ENCODE peak calls at places on chromosome 7, in six cellular contexts. T is suprapubic skin, K is fibroblast of lung, W is spleen, Z is GM13977, H is heart left ventricle. Q is an unnamed sample.

GRCh38 chr7:118907911-118908527 is 683.5 kb downstream of the ANKRD7 start:
- DNase-seq in T (no peak), K (no peak), W (no peak), Z (no peak), H (no peak), Q (no peak)

GRCh38 chr7:13651167-13651566 is 338.3 kb downstream of the ETV1 start:
- DNase-seq in T (no peak), K (no peak), W (no peak), Z (no peak), H (no peak), Q (no peak)

GRCh38 chr7:99791021-99791420 is 7.0 kb upstream of the CYP3A4 start:
- DNase-seq in T (no peak), K (peak), W (no peak), Z (no peak), H (no peak), Q (no peak)

GRCh38 chr7:102296514-102296913 is 9.8 kb downstream of the SH2B2 start:
- DNase-seq in T (no peak), K (no peak), W (no peak), Z (no peak), H (no peak), Q (no peak)

GRCh38 chr7:84510501-84510900 is 315.9 kb upstream of the SEMA3A start:
- DNase-seq in T (no peak), K (peak), W (no peak), Z (no peak), H (no peak), Q (no peak)

GRCh38 chr7:157386979-157387800 is 50.4 kb downstream of the DNAJB6 start:
- DNase-seq in T (peak), K (peak), W (peak), Z (peak), H (peak), Q (peak)

GRCh38 chr7:46972205-46972604 is 609.7 kb downstream of the TNS3 start:
- DNase-seq in T (no peak), K (peak), W (no peak), Z (no peak), H (no peak), Q (no peak)

GRCh38 chr7:24609059-24609458 is 35.8 kb downstream of the PALS2 start:
- DNase-seq in T (no peak), K (peak), W (no peak), Z (no peak), H (no peak), Q (no peak)

GRCh38 chr7:69620650-69621049 is 22.4 kb downstream of the AUTS2 start:
- DNase-seq in T (no peak), K (no peak), W (no peak), Z (no peak), H (no peak), Q (no peak)

GRCh38 chr7:149662591-149663095 is 110.7 kb downstream of the ZNF467 start:
- DNase-seq in T (no peak), K (peak), W (peak), Z (peak), H (peak), Q (peak)

GRCh38 chr7:120733835-120734234 is 124.1 kb downstream of the TSPAN12 start:
- DNase-seq in T (no peak), K (no peak), W (no peak), Z (no peak), H (no peak), Q (no peak)

GRCh38 chr7:155602156-155602555 is 42.3 kb upstream of the RBM33 start:
- DNase-seq in T (no peak), K (no peak), W (no peak), Z (no peak), H (no peak), Q (no peak)

GRCh38 chr7:121937224-121937623 is 64.3 kb downstream of the PTPRZ1 start:
- DNase-seq in T (no peak), K (no peak), W (no peak), Z (no peak), H (no peak), Q (no peak)

GRCh38 chr7:44347546-44348114 is 22.2 kb upstream of the CAMK2B start:
- DNase-seq in T (no peak), K (no peak), W (no peak), Z (no peak), H (no peak), Q (no peak)

GRCh38 chr7:44348851-44349781 is 23.7 kb upstream of the CAMK2B start:
- DNase-seq in T (no peak), K (no peak), W (no peak), Z (no peak), H (no peak), Q (no peak)

GRCh38 chr7:44353668-44354067 is 28.3 kb upstream of the CAMK2B start:
- DNase-seq in T (no peak), K (no peak), W (no peak), Z (no peak), H (no peak), Q (no peak)

GRCh38 chr7:44346063-44346462 is 20.7 kb upstream of the CAMK2B start:
- DNase-seq in T (no peak), K (no peak), W (no peak), Z (no peak), H (no peak), Q (no peak)

DNA sequence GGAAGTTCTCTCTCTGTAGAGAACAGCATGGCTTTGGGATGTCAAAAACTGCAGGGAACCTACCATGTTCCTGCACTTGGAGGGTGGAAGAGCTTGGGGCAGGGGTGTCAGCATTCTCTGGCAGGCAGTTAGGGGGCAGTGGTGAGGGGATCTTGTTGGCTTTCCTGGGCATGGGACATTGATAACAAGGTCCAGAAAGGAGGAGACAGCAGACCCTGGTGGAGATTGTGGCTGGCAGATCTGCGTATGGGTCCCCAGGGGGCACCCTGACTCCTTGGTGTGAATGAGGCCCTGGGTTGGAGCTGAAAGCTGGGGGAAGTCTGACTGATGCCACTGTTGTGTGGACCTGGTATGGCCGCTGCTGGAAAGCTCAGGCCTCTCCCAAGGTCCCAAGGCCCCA is 22.9 kb upstream of the CAMK2B start:
- DNase-seq in T (no peak), K (no peak), W (no peak), Z (peak), H (no peak), Q (peak)
- TF ChIP-seq CTCF in T (no peak), K (peak), W (no peak), Z (peak), H (peak), Q (peak)

GRCh38 chr7:128167316-128167691 is 73.8 kb upstream of the LEP start:
- DNase-seq in T (no peak), K (peak), W (no peak), Z (peak), H (no peak), Q (no peak)

GRCh38 chr7:128165927-128166420 is 75.1 kb upstream of the LEP start:
- DNase-seq in T (no peak), K (no peak), W (no peak), Z (no peak), H (no peak), Q (no peak)

GRCh38 chr7:128166603-128167315 is 74.3 kb upstream of the LEP start:
- DNase-seq in T (no peak), K (peak), W (no peak), Z (peak), H (no peak), Q (no peak)

GRCh38 chr7:128168667-128169210 is 72.3 kb upstream of the LEP start:
- DNase-seq in T (no peak), K (peak), W (no peak), Z (peak), H (no peak), Q (no peak)

DNA sequence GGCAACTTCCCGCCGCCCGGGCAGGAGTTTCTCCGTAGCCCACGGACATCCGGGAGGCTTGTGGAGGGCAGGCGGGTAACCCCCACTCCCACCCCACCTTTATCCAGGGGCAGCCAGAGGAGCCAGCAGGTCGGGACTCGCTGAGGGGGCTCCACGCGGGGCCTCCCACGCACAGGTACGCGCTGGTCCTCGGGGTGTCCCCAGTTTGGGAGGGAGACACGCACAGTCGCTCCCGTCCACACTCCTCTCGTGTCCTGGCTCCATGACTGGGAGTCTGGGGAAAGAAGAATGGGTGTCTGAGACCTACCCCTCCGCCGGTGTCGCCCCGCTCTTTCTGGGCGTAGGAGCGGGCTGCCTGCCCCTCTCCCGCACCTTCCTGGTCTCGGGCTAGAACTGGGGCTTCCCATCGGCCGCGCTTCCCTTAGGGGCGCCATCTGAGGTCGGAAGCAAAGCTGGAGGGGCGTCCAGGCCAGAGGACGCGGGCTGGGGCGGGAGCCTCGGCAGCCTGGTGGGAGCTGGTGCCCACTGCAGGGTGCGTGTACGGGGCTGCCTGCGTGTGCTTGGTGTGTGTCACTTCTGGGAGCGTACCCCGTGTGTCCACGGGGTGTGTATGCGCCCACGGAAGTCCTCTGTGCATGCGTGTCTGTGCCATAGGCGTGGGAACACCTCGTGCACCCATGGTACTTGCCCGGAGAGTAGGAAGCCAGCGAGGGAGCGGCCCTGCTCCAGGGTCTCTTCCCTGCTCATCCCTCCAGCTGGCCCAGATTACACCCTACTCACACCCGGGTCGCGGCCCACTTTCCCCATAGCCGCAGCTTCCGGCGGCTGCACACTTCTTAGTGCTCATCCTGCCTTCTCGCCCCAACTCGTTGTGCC is 73.0 kb upstream of the LEP start:
- DNase-seq in T (no peak), K (no peak), W (no peak), Z (no peak), H (no peak), Q (no peak)
- TF ChIP-seq CTCF in T (no peak), K (no peak), W (no peak), Z (no peak), H (no peak), Q (no peak)

GRCh38 chr7:147540743-147541142 is 1049.8 kb upstream of the C7orf33 start:
- DNase-seq in T (no peak), K (no peak), W (no peak), Z (no peak), H (no peak), Q (no peak)
- TF ChIP-seq CTCF in T (no peak), K (no peak), W (no peak), Z (no peak), H (no peak), Q (no peak)

GRCh38 chr7:50712527-50713356 is 70.0 kb downstream of the GRB10 start:
- DNase-seq in T (no peak), K (peak), W (no peak), Z (no peak), H (no peak), Q (no peak)
- TF ChIP-seq CTCF in T (no peak), K (peak), W (no peak), Z (no peak), H (peak), Q (no peak)

GRCh38 chr7:67723591-67723990 is 727.0 kb downstream of the TYW1 start:
- DNase-seq in T (no peak), K (no peak), W (no peak), Z (no peak), H (no peak), Q (no peak)

GRCh38 chr7:67729771-67730170 is 733.1 kb downstream of the TYW1 start:
- DNase-seq in T (no peak), K (no peak), W (no peak), Z (no peak), H (no peak), Q (no peak)

GRCh38 chr7:67725437-67725836 is 728.8 kb downstream of the TYW1 start:
- DNase-seq in T (no peak), K (no peak), W (no peak), Z (no peak), H (no peak), Q (no peak)

GRCh38 chr7:67724955-67725354 is 728.3 kb downstream of the TYW1 start:
- DNase-seq in T (no peak), K (no peak), W (no peak), Z (no peak), H (no peak), Q (no peak)

DNA sequence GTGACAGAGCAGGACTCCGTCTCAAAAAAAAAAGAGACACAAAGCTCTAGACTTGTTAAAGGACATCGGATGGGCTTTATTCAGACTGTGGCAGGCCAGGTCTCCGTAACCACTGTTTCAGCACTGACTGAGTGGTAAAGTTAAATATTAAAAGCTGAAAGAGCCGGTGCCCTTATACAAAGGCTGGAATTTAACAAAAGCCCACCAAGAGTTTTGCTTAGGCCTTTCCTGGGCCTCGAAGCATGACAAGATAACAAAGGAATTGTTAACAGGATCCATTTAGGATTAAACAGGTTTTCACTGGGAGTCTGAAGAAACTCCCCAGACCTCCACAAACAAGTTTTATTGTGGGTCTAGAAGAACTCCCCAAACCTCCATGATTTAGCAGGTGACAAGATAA is 727.8 kb downstream of the TYW1 start:
- DNase-seq in T (no peak), K (no peak), W (no peak), Z (no peak), H (no peak), Q (no peak)
- TF ChIP-seq CTCF in T (no peak), K (no peak), W (no peak), Z (no peak), H (no peak), Q (no peak)

DNA sequence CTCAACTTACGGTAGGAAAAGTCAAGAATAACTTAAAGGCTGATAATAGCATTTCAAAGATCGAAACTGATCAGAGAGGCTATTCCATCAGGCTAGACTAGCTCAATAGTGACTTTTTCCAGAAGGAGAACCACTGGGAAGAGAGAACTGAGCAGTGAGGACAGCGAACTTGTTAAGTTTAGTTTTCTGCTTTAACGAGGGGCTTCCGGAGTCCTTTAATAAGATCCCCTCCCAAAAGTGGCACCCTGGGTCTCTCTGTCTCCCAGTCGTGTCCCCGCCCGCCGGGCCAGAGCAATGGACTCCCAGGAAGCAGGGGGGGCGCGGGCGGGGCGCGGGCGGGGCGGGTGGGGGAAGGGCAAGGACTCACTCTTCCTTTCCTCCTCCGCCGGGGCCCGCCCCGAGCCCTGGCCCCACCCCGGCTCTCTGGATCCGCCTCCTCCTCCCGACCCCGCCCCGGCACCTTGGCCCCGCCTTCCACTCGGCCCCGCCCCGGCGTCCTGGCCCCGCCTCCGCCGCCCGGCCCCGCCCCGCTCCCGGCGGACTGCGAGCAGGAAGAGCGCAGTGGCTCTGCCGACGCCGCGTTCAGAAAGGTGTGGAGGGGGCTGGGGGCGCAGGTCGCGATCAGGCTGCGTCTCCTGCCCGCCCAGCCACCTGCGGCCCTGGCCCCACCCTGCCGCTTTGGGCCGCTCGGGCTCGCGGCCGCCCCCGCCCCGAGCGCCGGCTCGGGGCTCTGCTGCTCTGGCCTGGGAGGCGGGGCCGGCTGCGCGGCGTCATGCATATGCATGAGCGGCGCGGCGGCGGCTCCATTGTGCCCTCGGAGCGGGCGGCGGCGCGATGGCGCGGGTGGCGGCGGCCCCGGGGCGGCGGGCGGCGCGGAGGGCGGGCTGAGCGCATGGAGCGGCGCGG is at the start of gene ZMIZ2:
- DNase-seq in T (peak), K (peak), W (peak), Z (peak), H (peak), Q (peak)
- TF ChIP-seq CTCF in T (no peak), K (no peak), W (no peak), Z (no peak), H (no peak), Q (no peak)

GRCh38 chr7:128672927-128673517 is 930 bp downstream of the GARIN1A start:
- DNase-seq in T (no peak), K (peak), W (no peak), Z (no peak), H (no peak), Q (peak)
- TF ChIP-seq CTCF in T (no peak), K (peak), W (peak), Z (peak), H (peak), Q (peak)

GRCh38 chr7:42016517-42016916 is 220.5 kb downstream of the GLI3 start:
- DNase-seq in T (no peak), K (no peak), W (no peak), Z (no peak), H (no peak), Q (no peak)

GRCh38 chr7:42014625-42015412 is 222.2 kb downstream of the GLI3 start:
- DNase-seq in T (no peak), K (peak), W (no peak), Z (peak), H (no peak), Q (peak)

GRCh38 chr7:42020067-42020466 is 216.9 kb downstream of the GLI3 start:
- DNase-seq in T (no peak), K (no peak), W (no peak), Z (no peak), H (no peak), Q (no peak)

GRCh38 chr7:42015413-42015698 is 221.7 kb downstream of the GLI3 start:
- DNase-seq in T (no peak), K (no peak), W (no peak), Z (no peak), H (no peak), Q (no peak)

DNA sequence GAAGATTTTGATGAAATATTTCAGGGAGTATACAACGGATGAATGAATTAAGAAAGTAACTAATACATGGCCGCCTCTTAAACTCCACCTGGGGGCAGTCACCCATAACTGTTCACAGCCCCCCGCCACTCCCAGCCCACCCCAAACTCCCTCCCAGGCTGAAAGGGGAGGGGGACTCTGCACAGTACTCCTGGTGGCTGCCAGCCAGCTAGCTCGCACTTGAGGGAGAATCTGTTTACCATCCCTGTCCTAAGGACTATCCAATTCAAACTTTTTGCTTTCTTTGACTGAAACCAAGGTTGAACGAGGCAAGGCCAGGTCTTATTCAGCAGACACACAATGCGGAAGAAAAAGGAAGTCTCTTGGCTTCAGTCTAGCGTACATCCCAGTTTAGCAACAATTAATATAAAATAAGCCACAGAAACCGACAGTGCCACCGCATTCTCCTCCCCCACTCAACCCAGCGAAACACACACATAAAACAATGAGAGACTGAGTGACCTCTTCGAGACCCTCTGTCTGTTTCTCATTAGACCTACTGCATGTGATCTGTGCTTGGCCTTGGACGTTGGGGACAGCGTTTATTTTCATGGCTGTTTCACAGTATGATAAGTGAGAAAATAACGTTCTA is 219.5 kb downstream of the GLI3 start:
- DNase-seq in T (no peak), K (no peak), W (no peak), Z (no peak), H (no peak), Q (peak)
- TF ChIP-seq CTCF in T (no peak), K (no peak), W (no peak), Z (no peak), H (no peak), Q (peak)

GRCh38 chr7:66497346-66497745 is 131.3 kb upstream of the KCTD7 start:
- DNase-seq in T (no peak), K (no peak), W (peak), Z (no peak), H (no peak), Q (no peak)

GRCh38 chr7:66493235-66494181 is 135.2 kb upstream of the KCTD7 start:
- DNase-seq in T (peak), K (peak), W (peak), Z (peak), H (peak), Q (peak)
- TF ChIP-seq CTCF in T (peak), K (peak), W (peak), Z (no peak), H (peak), Q (peak)

GRCh38 chr7:141752634-141753033 is 11.3 kb upstream of the TAS2R3 start:
- DNase-seq in T (no peak), K (no peak), W (no peak), Z (no peak), H (no peak), Q (peak)
- TF ChIP-seq CTCF in T (no peak), K (peak), W (peak), Z (peak), H (peak), Q (peak)